ENCODE peak calls at places on chromosomes 16 and 17, in five cellular contexts. One of them, this sample, is unnamed. For H3K4me1, the result is how much of the 10 kb centered on the place peaks cover.

GRCh38 chr17:14268264-14268663 is 31.6 kb upstream of the CDRT15 start:
- DNase-seq in H1: no peak
- DNase-seq in OCI-LY7: peak
- DNase-seq in HCT116: no peak
- DNase-seq in SK-N-SH: no peak
- DNase-seq in this sample: no peak

GRCh38 chr16:2532494-2533141 is 1.4 kb upstream of the CEMP1 start:
- DNase-seq in SK-N-SH: peak
- DNase-seq in HCT116: peak
- DNase-seq in H1: no peak
- DNase-seq in OCI-LY7: peak
- DNase-seq in this sample: peak

GRCh38 chr17:63452091-63452978 is 6.2 kb upstream of the CYB561 start:
- DNase-seq in OCI-LY7: no peak
- DNase-seq in SK-N-SH: peak
- DNase-seq in HCT116: no peak
- DNase-seq in H1: no peak
- DNase-seq in this sample: no peak

GRCh38 chr17:70913086-70913485 is 743.8 kb downstream of the KCNJ2 start:
- DNase-seq in H1: no peak
- DNase-seq in SK-N-SH: no peak
- DNase-seq in HCT116: no peak
- DNase-seq in OCI-LY7: no peak
- DNase-seq in this sample: peak

GRCh38 chr17:66978514-66979061 is 14.1 kb downstream of the CACNG4 start:
- DNase-seq in SK-N-SH: peak
- DNase-seq in HCT116: no peak
- DNase-seq in OCI-LY7: no peak
- DNase-seq in H1: no peak
- DNase-seq in this sample: no peak

GRCh38 chr17:7336240-7337175 is at the start of gene ACAP1:
- DNase-seq in SK-N-SH: no peak
- DNase-seq in HCT116: no peak
- DNase-seq in OCI-LY7: peak
- DNase-seq in H1: peak
- DNase-seq in this sample: no peak

GRCh38 chr17:57511475-57512123 is 233.5 kb downstream of the CCDC182 start:
- DNase-seq in H1: no peak
- DNase-seq in SK-N-SH: no peak
- DNase-seq in OCI-LY7: no peak
- DNase-seq in HCT116: no peak
- DNase-seq in this sample: no peak

GRCh38 chr17:64244165-64244564 is 18.9 kb downstream of the TEX2 start:
- DNase-seq in SK-N-SH: no peak
- DNase-seq in H1: no peak
- DNase-seq in OCI-LY7: no peak
- DNase-seq in HCT116: no peak
- DNase-seq in this sample: peak

GRCh38 chr17:78179372-78179771 is 7.5 kb downstream of the TK1 start:
- DNase-seq in SK-N-SH: no peak
- DNase-seq in HCT116: no peak
- DNase-seq in OCI-LY7: no peak
- DNase-seq in H1: no peak
- DNase-seq in this sample: peak

GRCh38 chr16:49183911-49184310 is 97.7 kb downstream of the CBLN1 start:
- DNase-seq in H1: peak
- DNase-seq in OCI-LY7: peak
- DNase-seq in SK-N-SH: peak
- DNase-seq in HCT116: peak
- DNase-seq in this sample: no peak

GRCh38 chr16:27779719-27780161 is 229.8 kb downstream of the KATNIP start:
- DNase-seq in HCT116: no peak
- DNase-seq in SK-N-SH: peak
- DNase-seq in H1: peak
- DNase-seq in OCI-LY7: peak
- DNase-seq in this sample: peak

GRCh38 chr17:9056566-9056965 is 35.3 kb downstream of the NTN1 start:
- DNase-seq in SK-N-SH: no peak
- DNase-seq in H1: no peak
- DNase-seq in OCI-LY7: no peak
- DNase-seq in HCT116: no peak
- DNase-seq in this sample: no peak

GRCh38 chr17:77436058-77436442 is 295.3 kb downstream of the SEC14L1 start:
- DNase-seq in SK-N-SH: peak
- DNase-seq in OCI-LY7: no peak
- DNase-seq in H1: no peak
- DNase-seq in HCT116: no peak
- DNase-seq in this sample: peak

DNA sequence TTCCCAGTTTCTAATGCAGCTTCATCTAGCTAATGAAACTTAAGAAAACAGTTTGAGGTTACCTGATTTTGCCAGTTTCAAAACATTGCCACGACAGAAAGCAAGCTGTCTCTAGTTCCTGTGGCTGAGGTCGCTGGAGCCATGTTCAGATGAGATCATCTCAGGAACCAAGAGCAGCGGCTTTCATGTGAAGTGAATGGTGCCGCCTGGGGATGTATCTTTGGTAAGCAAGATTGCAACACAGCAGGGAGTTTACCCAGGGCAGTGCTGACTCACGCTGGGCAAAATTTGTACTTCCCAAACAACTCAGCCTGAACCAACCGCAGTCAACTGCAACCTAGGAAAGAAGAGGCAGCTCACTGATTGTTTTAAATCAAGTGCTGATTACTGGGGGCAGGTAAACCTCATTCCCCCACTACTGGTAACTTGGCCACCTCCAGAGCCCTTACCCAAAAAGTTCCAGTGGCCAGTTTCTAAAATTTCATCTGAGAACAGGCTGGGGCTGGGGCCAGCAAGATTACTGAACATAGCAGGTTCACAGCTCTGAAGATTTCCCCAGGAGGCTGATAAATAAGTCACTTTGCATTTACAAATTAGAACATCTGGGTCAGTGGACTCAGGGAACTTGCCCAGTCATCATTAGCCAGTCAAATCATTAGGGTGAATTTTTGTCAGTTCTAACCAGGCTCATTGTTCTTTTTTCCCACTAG is at the start of gene RFFL:
- DNase-seq in SK-N-SH: peak
- DNase-seq in H1: peak
- DNase-seq in HCT116: peak
- DNase-seq in OCI-LY7: peak
- DNase-seq in this sample: peak
- TF ChIP-seq CTCF in SK-N-SH: peak
- TF ChIP-seq CTCF in H1: no peak
- TF ChIP-seq CTCF in HCT116: no peak
- TF ChIP-seq CTCF in OCI-LY7: peak
- TF ChIP-seq CTCF in this sample: no peak

DNA sequence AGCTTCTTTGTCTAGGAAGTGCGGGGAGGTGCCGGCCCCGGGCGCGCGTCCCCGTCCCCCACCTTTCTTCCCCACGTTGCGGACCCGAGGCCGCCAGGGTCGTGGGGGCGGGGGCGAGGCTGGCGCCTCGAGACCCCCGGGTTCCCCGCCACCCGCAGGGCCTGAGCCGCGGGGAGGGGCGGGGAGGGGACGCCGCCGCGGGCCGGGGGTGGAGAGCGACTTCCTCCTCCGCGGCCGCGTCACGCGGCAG is 1.8 kb upstream of the ACTG1 start:
- DNase-seq in H1: no peak
- DNase-seq in OCI-LY7: no peak
- DNase-seq in HCT116: no peak
- DNase-seq in SK-N-SH: no peak
- DNase-seq in this sample: no peak
- H3K4me1 ChIP-seq in H1: under half
- H3K4me1 ChIP-seq in OCI-LY7: half or more
- H3K4me1 ChIP-seq in HCT116: under half
- H3K4me1 ChIP-seq in SK-N-SH: under half
- H3K4me1 ChIP-seq in this sample: under half

GRCh38 chr17:45381001-45381400 is 51.7 kb downstream of the ARHGAP27 start:
- DNase-seq in SK-N-SH: no peak
- DNase-seq in OCI-LY7: no peak
- DNase-seq in HCT116: no peak
- DNase-seq in H1: no peak
- DNase-seq in this sample: no peak
- H3K4me2 ChIP-seq in SK-N-SH: no peak
- H3K4me2 ChIP-seq in OCI-LY7: no peak
- H3K4me2 ChIP-seq in HCT116: no peak
- H3K4me2 ChIP-seq in H1: no peak
- H3K4me2 ChIP-seq in this sample: no peak

DNA sequence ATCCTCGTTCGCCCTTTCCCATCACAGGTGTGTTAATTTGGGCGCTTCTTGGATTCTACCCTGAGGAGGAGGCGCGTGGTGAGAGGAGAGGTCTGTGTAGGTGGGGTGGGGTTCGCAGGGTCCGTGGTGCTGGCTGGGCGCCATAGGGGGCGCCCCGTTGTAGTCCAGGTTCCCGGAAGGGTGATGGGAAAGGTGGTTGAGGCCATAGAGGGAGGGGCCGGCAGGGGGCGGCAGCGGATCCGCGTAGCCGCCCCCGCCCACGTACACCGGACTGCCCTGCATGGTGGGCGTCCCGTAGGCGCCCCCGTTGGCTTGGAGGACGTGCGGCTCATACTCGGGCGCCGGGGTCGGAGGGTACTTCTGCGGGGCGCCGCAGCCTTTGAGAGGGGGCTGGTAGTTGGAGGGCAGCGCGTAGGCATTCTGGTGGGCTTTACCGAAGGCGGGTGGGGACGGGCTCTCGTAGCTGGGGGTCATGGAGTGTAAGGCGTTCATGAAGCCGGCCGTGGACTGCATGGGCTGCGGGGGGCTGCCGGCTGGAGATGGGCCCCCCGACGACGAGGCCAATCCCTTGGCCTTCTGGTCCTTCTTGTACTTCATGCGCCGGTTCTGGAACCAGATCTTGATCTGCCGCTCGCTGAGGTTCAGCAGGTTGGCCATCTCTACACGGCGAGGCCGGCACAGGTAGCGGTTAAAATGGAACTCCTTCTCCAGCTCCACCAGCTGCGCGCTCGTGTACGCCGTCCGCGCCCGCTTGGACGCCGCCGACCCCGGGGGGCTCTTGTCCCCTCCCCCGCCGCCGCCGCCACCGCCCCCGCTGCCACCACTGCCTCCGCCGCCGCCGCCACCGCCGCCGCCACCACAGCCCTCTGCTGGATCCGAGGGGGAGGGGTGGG is 5.7 kb upstream of the HOXB2 start:
- DNase-seq in HCT116: no peak
- DNase-seq in OCI-LY7: no peak
- DNase-seq in H1: no peak
- DNase-seq in SK-N-SH: no peak
- DNase-seq in this sample: peak
- TF ChIP-seq CTCF in HCT116: no peak
- TF ChIP-seq CTCF in OCI-LY7: no peak
- TF ChIP-seq CTCF in H1: peak
- TF ChIP-seq CTCF in SK-N-SH: peak
- TF ChIP-seq CTCF in this sample: peak